ENCODE peak calls at places on chromosomes 4 and X, in seven cellular contexts. X, G, R, K, O, M and Z are unnamed samples.

GRCh38 chrX:8272846-8273245 is 101.8 kb upstream of the VCX2 start:
- DNase-seq in X (no peak), O (no peak), R (no peak), M (no peak), G (no peak), K (no peak), Z (no peak)

GRCh38 chrX:30196322-30196721 is 19.0 kb upstream of the MAGEB2 start:
- DNase-seq in M (no peak), R (peak), O (peak), G (peak), X (no peak), K (no peak), Z (no peak)

GRCh38 chr4:174578366-174578765 is 56.1 kb upstream of the HPGD start:
- DNase-seq in K (no peak), M (no peak), X (no peak), O (no peak), R (no peak), G (no peak), Z (no peak)

GRCh38 chrX:5702890-5703289 is 525.8 kb downstream of the NLGN4X start:
- DNase-seq in M (no peak), O (no peak), X (no peak), G (no peak), K (no peak), R (no peak), Z (no peak)

GRCh38 chr4:7792616-7793015 is 147.0 kb downstream of the AFAP1 start:
- DNase-seq in O (no peak), M (no peak), R (no peak), K (no peak), G (peak), X (no peak), Z (no peak)

GRCh38 chr4:8348071-8348470 is 78.5 kb downstream of the HTRA3 start:
- DNase-seq in G (no peak), X (no peak), M (no peak), R (no peak), O (no peak), K (no peak), Z (no peak)

GRCh38 chrX:110219920-110220319 is 98.0 kb downstream of the AMMECR1 start:
- DNase-seq in K (no peak), R (no peak), X (no peak), G (peak), O (no peak), M (no peak), Z (no peak)

GRCh38 chrX:118724775-118725174 is 2.6 kb upstream of the IL13RA1 start:
- DNase-seq in K (no peak), O (no peak), R (peak), M (no peak), X (no peak), G (no peak), Z (no peak)

GRCh38 chrX:13463608-13464007 is 105.8 kb upstream of the EGFL6 start:
- DNase-seq in R (no peak), K (no peak), G (peak), O (no peak), M (no peak), X (peak), Z (peak)

GRCh38 chr4:87506974-87507701 is 22.0 kb downstream of the SPARCL1 start:
- DNase-seq in O (no peak), G (no peak), X (no peak), R (no peak), M (no peak), K (no peak), Z (no peak)

GRCh38 chrX:69286546-69286906 is 121.3 kb upstream of the PJA1 start:
- DNase-seq in O (no peak), M (no peak), G (no peak), X (no peak), R (no peak), K (no peak), Z (no peak)

GRCh38 chrX:153773218-153773611 is 7.6 kb upstream of the SRPK3 start:
- DNase-seq in X (peak), O (no peak), R (no peak), K (no peak), G (no peak), M (no peak), Z (no peak)

DNA sequence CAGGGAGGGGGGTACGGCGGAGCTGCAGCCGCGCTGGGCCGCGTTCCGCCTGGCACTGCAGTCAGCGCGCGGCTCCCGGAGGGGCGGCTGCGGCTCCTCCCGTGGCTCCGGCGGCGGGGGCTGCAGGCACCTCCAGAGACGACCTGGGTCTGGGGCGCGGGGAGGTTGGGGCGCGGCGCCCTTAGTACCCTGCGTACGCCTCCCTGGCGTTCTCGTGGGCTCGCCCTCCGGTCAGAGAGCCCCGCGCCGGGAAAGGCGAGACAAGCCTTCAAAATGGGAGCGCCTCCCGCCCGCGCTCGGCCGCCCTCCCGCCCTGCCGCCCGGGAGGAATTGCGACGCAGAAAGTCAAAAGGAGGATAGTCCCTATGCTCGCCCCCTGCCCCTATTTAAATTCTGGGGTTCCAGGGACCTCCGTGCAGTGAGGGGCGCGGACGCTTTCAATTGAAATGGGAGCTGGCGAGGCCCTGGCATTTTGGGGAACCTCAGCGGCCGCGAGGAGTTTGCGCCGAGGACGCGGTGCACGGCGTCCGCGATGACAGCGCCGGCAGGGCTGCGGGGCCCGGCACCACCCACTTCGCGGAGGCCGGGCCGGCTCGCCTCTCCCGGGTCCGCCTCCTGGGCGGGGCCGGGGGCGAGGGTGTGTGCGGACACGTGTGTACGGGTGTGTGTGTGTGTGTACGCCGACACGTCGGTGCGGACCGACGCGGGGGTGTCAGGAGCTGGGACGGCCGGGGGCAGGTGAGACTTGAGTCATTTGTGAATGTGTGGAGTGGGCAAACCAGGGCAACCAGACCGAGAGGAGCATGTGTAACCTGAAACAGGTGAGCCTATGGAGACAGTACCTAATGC is 544 bp downstream of the HERC3 start:
- DNase-seq in G (peak), R (peak), K (peak), X (peak), M (peak), O (peak), Z (peak)
- TF ChIP-seq POLR2A in G (peak), R (peak), K (no peak), X (peak), M (peak), O (no peak), Z (peak)

GRCh38 chr4:73069338-73070071 is at the start of gene COX18:
- DNase-seq in X (peak), R (peak), O (peak), G (peak), M (peak), K (peak), Z (peak)
- TF ChIP-seq POLR2A in X (peak), R (peak), O (peak), G (peak), M (peak), K (no peak), Z (peak)

GRCh38 chr4:81510643-81511189 is 39.0 kb upstream of the RASGEF1B start:
- DNase-seq in M (no peak), K (no peak), G (no peak), R (no peak), O (no peak), X (no peak), Z (no peak)

GRCh38 chr4:81508786-81509574 is 37.3 kb upstream of the RASGEF1B start:
- DNase-seq in G (no peak), X (no peak), R (no peak), O (no peak), K (no peak), M (no peak), Z (no peak)

GRCh38 chr4:81512371-81512770 is 40.7 kb upstream of the RASGEF1B start:
- DNase-seq in K (no peak), O (no peak), G (no peak), X (no peak), M (no peak), R (no peak), Z (no peak)

GRCh38 chr4:81507530-81507929 is 35.8 kb upstream of the RASGEF1B start:
- DNase-seq in K (no peak), M (no peak), O (no peak), R (no peak), X (no peak), G (no peak), Z (no peak)

GRCh38 chr4:81509822-81510221 is 38.1 kb upstream of the RASGEF1B start:
- DNase-seq in X (no peak), G (no peak), M (no peak), K (no peak), R (no peak), O (no peak), Z (no peak)
- TF ChIP-seq POLR2A in X (no peak), G (no peak), M (no peak), K (no peak), R (no peak), O (no peak), Z (no peak)

GRCh38 chr4:101678180-101678579 is 112.3 kb upstream of the BANK1 start:
- DNase-seq in X (no peak), R (no peak), O (no peak), K (no peak), G (no peak), M (no peak), Z (no peak)
- TF ChIP-seq POLR2A in X (no peak), R (no peak), O (no peak), K (no peak), G (no peak), M (no peak), Z (no peak)

GRCh38 chr4:687048-687974 is 1.6 kb downstream of the SLC49A3 start:
- DNase-seq in G (peak), M (peak), X (peak), K (no peak), R (peak), O (peak), Z (peak)
- TF ChIP-seq POLR2A in G (no peak), M (peak), X (no peak), K (no peak), R (peak), O (no peak), Z (no peak)